ENCODE peak calls at places on chromosomes 2 and 18, in nine cellular contexts. A, V, N, Q, F, B, K, X and J are unnamed samples.

GRCh38 chr2:61520261-61520660 is 17.9 kb downstream of the XPO1 start:
- DNase-seq in A (peak; percentile 27), V (no peak), N (no peak), Q (no peak), F (no peak), B (no peak), K (no peak), X (no peak), J (no peak)

GRCh38 chr2:113284481-113284880 is 5.8 kb upstream of the PAX8 start:
- DNase-seq in A (no peak), V (peak; percentile 8), N (peak; percentile 74), Q (no peak), F (no peak), B (no peak), K (no peak), X (no peak), J (no peak)

GRCh38 chr2:188751786-188752185 is 222.4 kb upstream of the COL3A1 start:
- DNase-seq in A (no peak), V (no peak), N (no peak), Q (no peak), F (no peak), B (no peak), K (no peak), X (no peak), J (no peak)

GRCh38 chr18:58227361-58227930 is 183.4 kb downstream of the NEDD4L start:
- DNase-seq in A (no peak), V (no peak), N (no peak), Q (no peak), F (no peak), B (no peak), K (no peak), X (no peak), J (no peak)

GRCh38 chr2:160394153-160394552 is 99.5 kb downstream of the RBMS1 start:
- DNase-seq in A (no peak), V (no peak), N (peak; percentile 46), Q (no peak), F (no peak), B (no peak), K (no peak), X (no peak), J (no peak)

GRCh38 chr2:120053891-120054290 is 41.0 kb downstream of the EPB41L5 start:
- DNase-seq in A (no peak), V (peak; percentile 7), N (peak; percentile 43), Q (no peak), F (no peak), B (no peak), K (no peak), X (no peak), J (no peak)

GRCh38 chr2:8159211-8159965 is 522.5 kb upstream of the ID2 start:
- DNase-seq in A (no peak), V (no peak), N (peak; percentile 49), Q (no peak), F (no peak), B (no peak), K (no peak), X (no peak), J (no peak)

GRCh38 chr2:763766-764525 is 86.7 kb upstream of the TMEM18 start:
- DNase-seq in A (no peak), V (peak; percentile 10), N (peak; percentile 59), Q (no peak), F (no peak), B (no peak), K (no peak), X (no peak), J (no peak)

GRCh38 chr2:29295843-29296242 is 180.6 kb downstream of the CLIP4 start:
- DNase-seq in A (peak; percentile 72), V (peak; percentile 28), N (peak; percentile 17), Q (no peak), F (no peak), B (peak; percentile 26), K (no peak), X (no peak), J (peak; percentile 24)

GRCh38 chr2:68744517-68744916 is 9.9 kb downstream of the ARHGAP25 start:
- DNase-seq in A (no peak), V (peak; percentile 3), N (no peak), Q (no peak), F (no peak), B (peak; percentile 24), K (no peak), X (no peak), J (no peak)

GRCh38 chr2:215861607-215862033 is 151.7 kb downstream of the MREG start:
- DNase-seq in A (no peak), V (no peak), N (no peak), Q (no peak), F (no peak), B (no peak), K (no peak), X (no peak), J (no peak)